ENCODE peak calls at places on chromosomes 1 and 21, in four cellular contexts. M is fibroblast of lung, Z is PC-3, N is neural progenitor cell. K is an unnamed sample.

GRCh38 chr21:39852726-39853510 is 14.3 kb upstream of the PCP4 start:
- DNase-seq in M (no peak), Z (no peak), N (no peak), K (no peak)

GRCh38 chr1:168421399-168422004 is 122.3 kb downstream of the XCL2 start:
- DNase-seq in M (no peak), Z (no peak), N (no peak), K (no peak)

GRCh38 chr1:216246577-216246976 is 176.7 kb downstream of the USH2A start:
- DNase-seq in M (no peak), Z (no peak), N (no peak), K (no peak)

GRCh38 chr1:10724948-10725852 is 71.2 kb downstream of the CASZ1 start:
- DNase-seq in M (peak; percentile 40), Z (peak; percentile 25), N (no peak), K (peak; percentile 82)

GRCh38 chr1:200963076-200963475 is 60.4 kb downstream of the KIF21B start:
- DNase-seq in M (no peak), Z (no peak), N (no peak), K (no peak)

GRCh38 chr1:24635195-24635843 is 7.8 kb upstream of the SRRM1 start:
- DNase-seq in M (peak; percentile 86), Z (peak; percentile 85), N (peak; percentile 75), K (peak; percentile 86)

GRCh38 chr1:209103135-209103534 is 480.4 kb upstream of the CAMK1G start:
- DNase-seq in M (no peak), Z (no peak), N (no peak), K (no peak)

GRCh38 chr1:19445417-19446342 is 39.7 kb downstream of the CAPZB start:
- DNase-seq in M (no peak), Z (no peak), N (peak; percentile 65), K (no peak)

GRCh38 chr21:35635261-35635660 is 425.1 kb downstream of the SETD4 start:
- DNase-seq in M (peak; percentile 84), Z (peak; percentile 91), N (no peak), K (no peak)

GRCh38 chr1:101302831-101303511 is 66.2 kb downstream of the S1PR1 start:
- DNase-seq in M (no peak), Z (no peak), N (no peak), K (no peak)

GRCh38 chr21:46124926-46125845 is 27.3 kb downstream of the COL6A2 start:
- DNase-seq in M (no peak), Z (no peak), N (no peak), K (no peak)

GRCh38 chr21:41232055-41232454 is 64.1 kb downstream of the BACE2 start:
- DNase-seq in M (no peak), Z (no peak), N (no peak), K (no peak)

GRCh38 chr1:22892789-22893188 is 79.9 kb downstream of the LACTBL1 start:
- DNase-seq in M (no peak), Z (no peak), N (no peak), K (no peak)

GRCh38 chr1:204321665-204322064 is 38.1 kb downstream of the PLEKHA6 start:
- DNase-seq in M (peak; percentile 38), Z (peak; percentile 37), N (no peak), K (no peak)

GRCh38 chr1:243447342-243447741 is 191.5 kb downstream of the SDCCAG8 start:
- DNase-seq in M (peak; percentile 72), Z (peak; percentile 42), N (no peak), K (no peak)

GRCh38 chr1:212514782-212515181 is 82.1 kb downstream of the NENF start:
- DNase-seq in M (no peak), Z (no peak), N (peak; percentile 52), K (no peak)

GRCh38 chr1:205917466-205918248 is 25.6 kb downstream of the SLC26A9 start:
- DNase-seq in M (no peak), Z (no peak), N (no peak), K (no peak)

GRCh38 chr21:15462092-15462491 is 267.7 kb upstream of the USP25 start:
- DNase-seq in M (no peak), Z (no peak), N (no peak), K (no peak)

GRCh38 chr1:183318433-183318832 is 99.7 kb downstream of the NMNAT2 start:
- DNase-seq in M (peak; percentile 92), Z (peak; percentile 60), N (peak; percentile 61), K (no peak)

GRCh38 chr1:117003253-117003875 is 1.8 kb downstream of the CD101 start:
- DNase-seq in M (no peak), Z (no peak), N (no peak), K (no peak)

GRCh38 chr1:222711319-222712252 is 705 bp downstream of the AIDA start:
- DNase-seq in M (peak; percentile 66), Z (peak; percentile 94), N (peak; percentile 63), K (peak; percentile 83)

GRCh38 chr1:181083842-181084605 is 4.5 kb upstream of the IER5 start:
- DNase-seq in M (peak; percentile 68), Z (peak; percentile 48), N (peak; percentile 69), K (peak; percentile 72)

GRCh38 chr1:20921285-20921684 is 134.2 kb upstream of the HP1BP3 start:
- DNase-seq in M (peak; percentile 18), Z (no peak), N (no peak), K (no peak)

DNA sequence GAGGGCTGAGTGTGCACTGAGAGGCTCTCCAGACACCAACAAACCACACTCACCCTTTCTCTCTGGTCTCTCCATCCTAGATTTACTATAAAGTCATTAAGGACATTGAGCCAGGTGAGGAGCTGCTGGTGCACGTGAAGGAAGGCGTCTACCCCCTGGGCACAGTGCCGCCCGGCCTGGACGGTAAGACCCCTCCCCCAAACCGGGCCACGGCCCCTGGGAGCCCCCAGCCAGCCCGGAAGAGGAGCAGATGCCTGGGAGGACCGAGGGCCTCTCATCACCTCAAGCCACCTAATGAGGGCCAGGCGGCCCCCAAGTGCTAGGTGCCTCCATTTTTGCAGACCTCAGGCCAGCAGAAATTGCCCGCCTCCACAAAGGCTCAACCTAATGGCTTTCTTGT is 58.1 kb upstream of the ARHGEF16 start:
- DNase-seq in M (no peak), Z (no peak), N (no peak), K (no peak)
- TF ChIP-seq EZH2 in M (no peak), Z (no peak), N (no peak), K (no peak)

DNA sequence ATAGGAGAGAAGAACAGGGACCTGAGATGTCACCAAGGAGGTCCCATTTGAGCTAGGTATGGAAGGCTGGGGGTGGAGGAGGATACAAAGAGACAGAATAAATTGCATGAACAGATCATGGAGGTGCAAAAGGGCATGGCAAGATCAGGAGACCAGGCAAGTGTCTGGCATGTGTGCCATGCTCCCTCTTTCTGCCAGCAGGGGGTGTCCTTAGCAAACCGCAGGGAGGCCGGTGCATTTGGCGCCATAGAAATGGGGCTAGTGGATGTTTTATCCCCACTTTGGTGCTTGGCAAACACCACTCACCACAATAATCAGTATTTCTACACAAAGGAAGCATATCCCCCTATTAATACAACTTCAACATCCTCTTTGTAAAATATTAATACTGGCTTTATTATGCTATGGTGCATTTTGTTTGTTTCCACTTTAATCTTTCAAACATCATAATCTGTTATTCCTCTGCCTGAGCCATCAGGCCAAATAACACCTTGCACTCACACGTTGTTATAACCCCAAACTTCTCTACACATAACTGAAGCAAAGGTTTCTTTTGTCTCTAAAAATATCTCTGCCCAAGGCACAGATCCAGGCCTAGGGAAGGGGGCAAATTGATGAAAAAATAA is 25.9 kb downstream of the S100A6 start:
- DNase-seq in M (no peak), Z (peak; percentile 71), N (peak; percentile 60), K (peak; percentile 76)
- TF ChIP-seq CTCF in M (peak; percentile 61), Z (peak; percentile 94), N (peak; percentile 62), K (peak; percentile 80)

GRCh38 chr21:27021801-27022200 is 54.9 kb upstream of the ADAMTS5 start:
- DNase-seq in M (no peak), Z (no peak), N (no peak), K (no peak)
- H3K9me3 ChIP-seq in M (no peaks in the 10 kb centered on the region), Z (no peaks in the 10 kb centered on the region), N (no peaks in the 10 kb centered on the region), K (no peaks in the 10 kb centered on the region)

DNA sequence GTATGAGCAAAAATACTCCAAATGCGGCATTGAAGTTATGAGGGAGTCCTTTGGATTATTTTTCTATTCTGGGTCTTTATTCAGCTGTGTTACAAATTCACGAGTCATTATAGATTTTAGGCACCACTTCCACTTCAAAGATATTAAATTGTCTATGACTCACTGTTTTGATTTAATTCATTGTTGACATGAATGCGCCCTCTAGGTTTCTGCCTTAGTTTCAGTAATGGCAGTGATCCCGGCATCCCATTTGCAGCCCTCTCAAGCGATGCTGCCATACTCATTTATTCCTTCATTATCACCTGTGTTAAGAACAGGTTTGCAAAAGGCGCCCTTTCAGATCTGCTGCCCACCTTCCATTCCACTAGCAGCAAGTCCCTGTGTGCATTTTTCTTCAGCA is 14.0 kb downstream of the RSPO1 start:
- DNase-seq in M (no peak), Z (peak; percentile 4), N (no peak), K (peak; percentile 38)
- TF ChIP-seq EZH2 in M (no peak), Z (no peak), N (no peak), K (no peak)

DNA sequence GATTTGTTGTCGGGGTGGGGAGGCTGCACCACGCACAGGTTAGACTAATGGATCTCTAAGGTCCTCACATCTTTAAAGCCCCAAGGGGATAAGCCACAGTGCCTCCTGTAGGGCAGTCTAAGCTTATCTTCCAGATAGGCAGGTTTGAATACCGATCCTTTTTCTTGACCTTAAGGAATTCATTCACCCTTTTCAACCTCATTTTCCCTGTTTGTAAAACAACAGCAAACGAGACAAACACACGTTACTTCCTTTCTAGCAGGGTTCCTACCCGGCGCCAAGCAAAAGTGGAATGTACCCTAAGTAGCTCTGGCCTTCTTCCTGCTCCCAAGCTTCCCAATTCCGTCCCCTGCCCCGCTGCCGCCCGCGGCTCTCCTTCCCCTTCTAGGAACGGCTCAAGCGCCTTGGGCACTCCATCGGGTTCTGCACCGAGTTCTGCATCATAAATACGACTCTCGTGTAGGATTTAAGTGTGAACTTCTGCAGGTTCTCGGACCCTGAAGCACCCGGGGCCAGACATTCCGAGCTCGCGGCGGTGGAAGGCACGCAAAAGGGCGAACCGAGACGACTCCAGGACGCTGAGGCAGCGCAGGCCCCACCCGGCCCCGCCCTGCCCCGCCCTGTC is 548 bp upstream of the CDC20 start:
- DNase-seq in M (peak; percentile 47), Z (peak; percentile 54), N (peak; percentile 75), K (peak; percentile 67)
- TF ChIP-seq CTCF in M (peak; percentile 26), Z (peak; percentile 70), N (peak; percentile 64), K (peak; percentile 55)

DNA sequence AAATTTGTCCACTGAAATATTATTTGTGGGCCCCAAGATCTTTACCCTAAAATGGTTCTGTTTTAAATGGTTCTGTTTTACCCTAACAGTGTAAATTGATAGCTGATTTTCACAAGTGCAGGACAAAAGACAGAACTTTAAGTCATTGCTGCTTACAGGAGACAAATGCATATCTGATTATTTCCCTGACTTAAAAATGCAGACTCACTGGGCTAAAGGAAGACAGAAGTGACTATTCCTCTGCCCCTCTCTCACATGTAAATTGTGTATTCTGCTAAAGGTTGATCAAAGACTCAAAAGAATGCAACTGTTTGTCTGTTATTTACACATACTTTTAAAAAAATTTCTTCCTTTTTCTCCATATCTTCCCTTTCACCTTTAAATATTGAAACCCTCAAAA is 12.7 kb downstream of the FCRL5 start:
- DNase-seq in M (no peak), Z (no peak), N (no peak), K (no peak)
- H3K9me3 ChIP-seq in M (no peaks in the 10 kb centered on the region), Z (no peaks in the 10 kb centered on the region), N (no peaks in the 10 kb centered on the region), K (no peaks in the 10 kb centered on the region)